ENCODE peak calls at places on chromosomes 13 and 19, in eight cellular contexts. N is fibroblast of the aortic adventitia; P is left ventricle myocardium superior; X is CD8-positive, alpha-beta memory T cell; D is stimulated activated CD8-positive, alpha-beta memory T cell treated with anti-CD3 and anti-CD28 coated beads, Interleukin-15, amount 100 ng/mL, for 24 hours; B is NCI-H774; H is mesothelial cell of epicardium; E is amygdala. A is an unnamed sample.

GRCh38 chr19:4052114-4052992 is 14.3 kb downstream of the ZBTB7A start:
- DNase-seq in H (no peak), N (peak; percentile 47), B (no peak), X (no peak), D (no peak), E (no peak), P (peak; percentile 67), A (no peak)

GRCh38 chr19:3784607-3785463 is 1.3 kb downstream of the MATK start:
- DNase-seq in N (no peak), X (no peak), B (no peak), E (no peak), H (no peak), D (no peak), P (no peak), A (no peak)

GRCh38 chr13:22325761-22326160 is 654.9 kb downstream of the FGF9 start:
- DNase-seq in B (no peak), N (no peak), X (no peak), D (no peak), P (no peak), E (no peak), H (no peak), A (no peak)

GRCh38 chr13:108700421-108701170 is 71.2 kb downstream of the MYO16 start:
- DNase-seq in E (no peak), P (no peak), N (peak; percentile 7), X (no peak), D (no peak), B (no peak), H (no peak), A (no peak)

GRCh38 chr19:17320435-17320834 is 11.1 kb downstream of the DDA1 start:
- DNase-seq in N (no peak), X (no peak), E (no peak), D (no peak), B (no peak), P (no peak), H (no peak), A (no peak)

GRCh38 chr19:12774588-12775555 is at the start of gene HOOK2:
- DNase-seq in B (peak; percentile 86), N (no peak), P (no peak), E (no peak), D (no peak), H (peak; percentile 62), X (peak; percentile 72), A (peak; percentile 94)

GRCh38 chr13:72204291-72204690 is 337.3 kb upstream of the DACH1 start:
- DNase-seq in E (no peak), D (no peak), N (peak; percentile 5), B (no peak), X (no peak), H (no peak), P (no peak), A (no peak)

GRCh38 chr13:91359071-91359470 is 11.6 kb downstream of the MIR17HG start:
- DNase-seq in P (no peak), N (no peak), H (no peak), D (no peak), E (no peak), X (no peak), B (no peak), A (no peak)

GRCh38 chr13:74061939-74062595 is 72.1 kb downstream of the KLF12 start:
- DNase-seq in X (peak; percentile 53), P (no peak), E (no peak), H (no peak), D (no peak), B (no peak), N (peak; percentile 67), A (no peak)